ENCODE peak calls at places on chromosomes 6 and 20, in seven cellular contexts. Z is HepG2, D is sigmoid colon, A is K562, V is prostate gland, R is stomach, E is vagina. L is an unnamed sample.

GRCh38 chr6:6915813-6916547 is 191.8 kb upstream of the RREB1 start:
- DNase-seq in E (no peak), V (peak), D (peak), A (no peak), R (no peak), Z (no peak), L (no peak)

GRCh38 chr6:29757701-29758293 is 34.6 kb downstream of the HLA-F start:
- DNase-seq in E (no peak), A (peak), D (no peak), R (no peak), V (no peak), Z (no peak), L (no peak)

GRCh38 chr20:50520222-50520877 is 10.2 kb downstream of the PTPN1 start:
- DNase-seq in E (no peak), V (no peak), A (no peak), D (no peak), R (no peak), Z (no peak), L (no peak)

GRCh38 chr20:37301120-37301519 is 11.7 kb downstream of the MANBAL start:
- DNase-seq in E (no peak), A (no peak), D (peak), V (no peak), R (no peak), Z (no peak), L (no peak)

GRCh38 chr20:19380211-19380610 is 167.8 kb downstream of the SLC24A3 start:
- DNase-seq in E (no peak), Z (no peak), R (no peak), V (no peak), A (no peak), D (no peak), L (no peak)

GRCh38 chr6:166646716-166647115 is 19.7 kb upstream of the RPS6KA2 start:
- DNase-seq in V (no peak), E (no peak), Z (no peak), R (no peak), A (no peak), D (no peak), L (no peak)

GRCh38 chr6:81436990-81437389 is 315.5 kb downstream of the TENT5A start:
- DNase-seq in D (no peak), A (no peak), Z (no peak), V (no peak), E (no peak), R (no peak), L (no peak)

GRCh38 chr6:66153247-66153646 is 446.2 kb upstream of the EYS start:
- DNase-seq in E (no peak), D (no peak), A (no peak), Z (no peak), V (no peak), R (no peak), L (no peak)

GRCh38 chr6:150615967-150616366 is 16.3 kb downstream of the PLEKHG1 start:
- DNase-seq in Z (no peak), A (no peak), R (no peak), E (no peak), D (no peak), V (no peak), L (no peak)

DNA sequence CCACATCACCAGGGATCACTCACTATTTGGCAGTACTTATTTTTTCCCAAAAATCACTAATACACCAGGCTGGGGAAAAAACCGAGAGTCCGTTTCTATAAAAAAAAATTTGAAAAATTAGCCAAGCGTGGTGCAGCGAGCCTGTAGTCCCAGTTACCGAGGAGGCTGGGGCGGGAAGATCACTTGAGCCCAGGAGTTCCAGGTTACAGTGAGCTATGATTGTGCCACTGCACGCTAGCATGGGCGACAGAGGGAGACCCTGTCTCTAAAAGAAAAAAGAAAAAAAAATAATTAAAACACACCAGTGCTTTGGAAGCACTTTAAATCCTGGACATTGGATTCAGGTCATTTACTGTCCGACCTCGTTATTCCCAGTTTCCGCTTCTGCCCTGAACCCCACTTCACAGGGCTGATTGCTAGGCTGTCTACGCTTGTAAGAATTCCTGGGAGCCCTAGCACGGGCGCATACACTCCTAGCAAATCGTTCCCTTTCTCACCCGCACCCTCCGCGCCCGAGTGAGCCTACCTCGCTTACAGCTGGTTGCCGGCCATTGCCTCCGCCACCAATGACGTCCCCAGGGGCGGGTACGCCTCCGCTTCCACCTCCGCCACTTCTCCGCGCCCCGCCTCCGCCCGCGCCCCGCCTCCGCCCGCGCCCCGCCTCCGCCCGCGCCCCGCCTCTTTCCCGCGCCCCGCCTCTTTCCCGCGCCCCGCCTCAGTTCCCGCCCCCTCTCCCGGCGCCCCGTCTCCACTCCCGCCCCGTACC is at the start of gene TPMT:
- DNase-seq in A (no peak), V (peak), E (peak), Z (no peak), R (peak), D (peak), L (peak)
- TF ChIP-seq POLR2A in A (peak), V (peak), E (no peak), Z (peak), R (no peak), D (peak), L (no peak)

DNA sequence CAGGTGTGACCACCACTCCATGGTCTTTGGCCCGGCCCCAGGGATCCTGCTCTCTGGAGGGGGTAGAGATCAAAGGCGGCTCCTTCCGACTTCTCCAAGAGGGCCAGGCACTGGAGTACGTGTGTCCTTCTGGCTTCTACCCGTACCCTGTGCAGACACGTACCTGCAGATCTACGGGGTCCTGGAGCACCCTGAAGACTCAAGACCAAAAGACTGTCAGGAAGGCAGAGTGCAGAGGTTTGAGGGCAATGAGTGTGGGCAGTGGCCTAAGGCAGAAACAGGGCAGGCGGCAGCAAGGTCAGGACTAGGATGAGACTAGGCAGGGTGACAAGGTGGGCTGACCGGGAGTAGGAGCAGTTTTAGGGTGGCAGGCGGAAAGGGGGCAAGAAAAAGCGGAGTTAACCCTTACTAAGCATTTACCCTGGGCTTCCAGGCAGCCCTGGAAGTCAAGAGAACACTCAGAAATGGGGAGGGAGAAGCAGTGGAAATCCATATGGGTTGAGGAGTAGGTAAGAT is 533 bp downstream of the CFB start:
- DNase-seq in Z (no peak), A (no peak), V (no peak), D (no peak), R (no peak), E (no peak), L (peak)
- H3K4me3 ChIP-seq in Z (peak), A (no peak), V (no peak), D (peak), R (peak), E (no peak), L (peak)

GRCh38 chr20:33686008-33686983 is at the start of gene E2F1:
- DNase-seq in E (no peak), D (peak), R (peak), V (peak), Z (peak), A (peak), L (peak)
- TF ChIP-seq POLR2AphosphoS5 in E (no peak), D (peak), R (no peak), V (peak), Z (peak), A (peak), L (peak)

DNA sequence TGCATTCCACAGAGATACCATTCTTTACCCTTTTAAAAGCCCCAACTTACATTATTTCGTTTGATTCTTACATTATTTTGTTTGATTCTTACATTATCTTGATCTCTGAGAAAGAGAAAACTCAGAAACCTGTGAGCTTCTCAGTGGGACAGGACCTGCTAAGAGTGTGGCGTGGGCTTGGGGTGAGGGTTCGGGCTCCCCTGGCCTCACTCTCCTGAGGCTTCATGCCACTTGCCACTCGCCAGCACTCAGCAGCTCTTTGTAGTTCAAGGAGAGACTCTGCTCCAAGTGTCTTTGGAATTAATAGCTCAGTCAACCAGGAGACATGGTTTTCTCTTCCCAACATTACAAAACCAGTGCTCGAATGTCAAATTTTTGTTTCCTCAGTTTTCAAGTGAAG is 132.4 kb upstream of the RGS17 start:
- DNase-seq in D (no peak), R (no peak), A (no peak), Z (no peak), V (no peak), E (no peak), L (no peak)
- TF ChIP-seq POLR2A in D (no peak), R (no peak), A (no peak), Z (no peak), V (no peak), E (no peak), L (no peak)

DNA sequence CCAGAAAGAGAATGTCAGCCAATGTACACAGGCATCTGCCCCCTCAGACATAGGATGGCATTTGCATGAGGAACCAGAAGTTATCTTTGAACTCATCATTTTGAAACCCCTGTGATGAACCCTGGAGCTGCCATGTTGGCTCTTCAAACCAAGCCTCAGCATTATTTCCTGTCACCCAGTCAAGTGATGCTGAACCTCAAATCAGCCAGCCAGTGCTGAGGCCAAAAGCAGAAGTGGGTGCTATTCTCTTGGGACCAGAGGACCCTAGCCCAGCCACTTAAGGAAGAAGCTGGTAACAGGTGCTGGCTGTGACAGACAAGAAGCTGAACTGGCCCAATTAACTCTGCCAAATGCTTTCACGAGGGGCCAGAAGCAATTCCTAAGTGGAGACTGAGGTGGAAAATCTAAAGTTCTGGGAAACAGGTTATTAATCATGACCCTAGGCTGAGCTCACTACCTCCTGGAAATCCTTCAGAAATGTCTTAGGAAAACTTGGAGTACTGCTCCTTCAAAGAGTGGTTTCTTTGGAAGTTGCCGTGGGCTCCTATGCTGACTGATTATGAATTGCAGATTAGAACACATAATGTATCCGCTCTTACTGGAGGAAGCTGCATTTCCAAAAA is 4.0 kb downstream of the PKIG start:
- DNase-seq in E (no peak), A (no peak), D (no peak), R (no peak), Z (no peak), V (no peak), L (peak)
- H3K4me3 ChIP-seq in E (no peak), A (no peak), D (no peak), R (no peak), Z (no peak), V (no peak), L (no peak)

DNA sequence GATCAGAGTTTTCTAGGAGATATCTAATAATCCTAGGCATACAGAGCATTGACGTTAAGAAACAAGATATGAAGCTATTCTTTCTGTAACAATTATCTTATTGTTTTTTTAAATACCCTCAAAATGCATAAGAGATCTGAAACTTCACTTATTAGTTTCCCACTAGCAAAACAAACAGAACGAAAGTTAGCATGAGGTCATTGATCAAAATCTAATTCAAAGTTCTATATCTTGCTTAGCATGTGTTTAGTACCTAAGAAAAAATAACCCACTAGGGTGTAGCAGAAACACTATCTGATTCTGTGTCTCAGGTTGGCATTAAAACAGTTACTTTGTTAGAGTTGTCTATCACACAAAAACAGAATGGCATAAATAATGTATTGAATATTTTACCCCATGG is 1288.4 kb downstream of the EPHA7 start:
- DNase-seq in A (no peak), E (no peak), R (no peak), Z (no peak), D (no peak), V (no peak), L (no peak)
- TF ChIP-seq POLR2AphosphoS5 in A (no peak), E (no peak), R (no peak), Z (no peak), D (no peak), V (no peak), L (no peak)

DNA sequence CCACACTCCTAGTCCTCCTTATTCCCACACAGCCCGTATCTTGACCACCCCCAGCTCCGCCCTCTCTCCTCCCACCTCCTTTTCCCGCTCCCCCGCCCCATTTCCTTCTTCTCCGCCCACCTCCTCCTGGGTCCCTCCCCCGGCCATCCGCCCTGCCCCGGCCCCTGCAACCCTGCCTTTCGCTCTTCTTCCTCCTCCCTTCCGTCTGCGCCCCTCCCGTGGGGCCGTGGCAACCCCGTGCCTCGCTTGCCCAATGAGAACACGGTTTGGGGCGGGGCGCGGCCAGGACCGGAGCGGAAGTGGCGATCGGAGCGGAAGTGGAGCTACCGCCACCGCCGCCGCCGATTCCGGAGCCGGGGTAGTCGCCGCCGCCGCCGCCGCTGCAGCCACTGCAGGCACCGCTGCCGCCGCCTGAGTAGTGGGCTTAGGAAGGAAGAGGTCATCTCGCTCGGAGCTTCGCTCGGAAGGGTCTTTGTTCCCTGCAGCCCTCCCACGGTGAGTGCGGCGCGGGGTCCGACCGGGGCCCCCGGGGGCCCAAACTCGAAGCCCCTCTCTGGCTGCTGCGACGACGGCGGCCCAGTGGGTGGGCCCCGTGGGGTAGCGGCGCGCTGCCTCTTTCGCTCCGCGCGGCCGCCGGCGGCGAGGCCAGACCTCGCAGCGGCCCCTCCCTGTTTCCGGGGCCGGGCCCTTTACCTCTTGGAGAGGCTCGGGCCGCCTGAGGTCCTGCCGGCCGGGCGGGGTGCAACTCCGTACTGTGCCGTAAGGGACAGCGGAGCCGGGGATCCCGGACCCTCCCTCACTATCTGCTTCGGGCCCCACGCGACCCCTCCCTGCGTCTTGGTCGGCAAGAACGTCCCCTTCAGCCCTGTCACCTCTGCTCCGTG is at the start of gene YWHAB:
- DNase-seq in V (peak), R (peak), D (peak), Z (peak), A (peak), E (peak), L (peak)
- TF ChIP-seq POLR2A in V (peak), R (no peak), D (peak), Z (peak), A (peak), E (no peak), L (peak)